ENCODE peak calls at places on chromosome 5, in ten cellular contexts. One of them, this sample, is unnamed.

GRCh38 chr5:149618581-149619248 is 37.4 kb downstream of the ARHGEF37 start:
- DNase-seq in CD8-positive, alpha-beta memory T cell: no peak
- DNase-seq in psoas muscle: no peak
- DNase-seq in brain microvascular endothelial cell: peak
- DNase-seq in right lobe of liver: no peak
- DNase-seq in A549: peak
- DNase-seq in SK-N-SH: peak
- DNase-seq in aorta: no peak
- DNase-seq in heart left ventricle: peak
- DNase-seq in CD8-positive, alpha-beta T cell: no peak
- DNase-seq in this sample: peak

GRCh38 chr5:86929123-86929766 is 311.5 kb downstream of the COX7C start:
- DNase-seq in CD8-positive, alpha-beta memory T cell: no peak
- DNase-seq in psoas muscle: no peak
- DNase-seq in brain microvascular endothelial cell: no peak
- DNase-seq in right lobe of liver: no peak
- DNase-seq in A549: no peak
- DNase-seq in SK-N-SH: no peak
- DNase-seq in aorta: no peak
- DNase-seq in heart left ventricle: no peak
- DNase-seq in CD8-positive, alpha-beta T cell: no peak
- DNase-seq in this sample: no peak

GRCh38 chr5:97243352-97243751 is 60.3 kb upstream of the RIOK2 start:
- DNase-seq in CD8-positive, alpha-beta memory T cell: no peak
- DNase-seq in psoas muscle: no peak
- DNase-seq in brain microvascular endothelial cell: peak
- DNase-seq in right lobe of liver: no peak
- DNase-seq in A549: no peak
- DNase-seq in SK-N-SH: no peak
- DNase-seq in aorta: no peak
- DNase-seq in heart left ventricle: no peak
- DNase-seq in CD8-positive, alpha-beta T cell: no peak
- DNase-seq in this sample: no peak

GRCh38 chr5:135188233-135188909 is 154.3 kb upstream of the PITX1 start:
- DNase-seq in CD8-positive, alpha-beta memory T cell: no peak
- DNase-seq in psoas muscle: no peak
- DNase-seq in brain microvascular endothelial cell: no peak
- DNase-seq in right lobe of liver: no peak
- DNase-seq in A549: no peak
- DNase-seq in SK-N-SH: no peak
- DNase-seq in aorta: no peak
- DNase-seq in heart left ventricle: no peak
- DNase-seq in CD8-positive, alpha-beta T cell: no peak
- DNase-seq in this sample: no peak

GRCh38 chr5:122311888-122312669 is at the start of gene SNCAIP:
- DNase-seq in CD8-positive, alpha-beta memory T cell: no peak
- DNase-seq in psoas muscle: peak
- DNase-seq in brain microvascular endothelial cell: no peak
- DNase-seq in right lobe of liver: peak
- DNase-seq in A549: peak
- DNase-seq in SK-N-SH: peak
- DNase-seq in aorta: peak
- DNase-seq in heart left ventricle: peak
- DNase-seq in CD8-positive, alpha-beta T cell: no peak
- DNase-seq in this sample: no peak

GRCh38 chr5:139689631-139690384 is 41.7 kb downstream of the CXXC5 start:
- DNase-seq in CD8-positive, alpha-beta memory T cell: peak
- DNase-seq in psoas muscle: no peak
- DNase-seq in brain microvascular endothelial cell: no peak
- DNase-seq in right lobe of liver: no peak
- DNase-seq in A549: peak
- DNase-seq in SK-N-SH: peak
- DNase-seq in aorta: no peak
- DNase-seq in heart left ventricle: no peak
- DNase-seq in CD8-positive, alpha-beta T cell: no peak
- DNase-seq in this sample: no peak

GRCh38 chr5:51652980-51653379 is 269.7 kb downstream of the ISL1 start:
- DNase-seq in CD8-positive, alpha-beta memory T cell: no peak
- DNase-seq in psoas muscle: no peak
- DNase-seq in brain microvascular endothelial cell: no peak
- DNase-seq in right lobe of liver: no peak
- DNase-seq in A549: no peak
- DNase-seq in SK-N-SH: no peak
- DNase-seq in aorta: no peak
- DNase-seq in heart left ventricle: no peak
- DNase-seq in CD8-positive, alpha-beta T cell: no peak
- DNase-seq in this sample: no peak

GRCh38 chr5:155897761-155898160 is 429.2 kb upstream of the SGCD start:
- DNase-seq in CD8-positive, alpha-beta memory T cell: no peak
- DNase-seq in psoas muscle: no peak
- DNase-seq in brain microvascular endothelial cell: no peak
- DNase-seq in right lobe of liver: no peak
- DNase-seq in A549: no peak
- DNase-seq in SK-N-SH: no peak
- DNase-seq in aorta: no peak
- DNase-seq in heart left ventricle: no peak
- DNase-seq in CD8-positive, alpha-beta T cell: no peak
- DNase-seq in this sample: no peak

GRCh38 chr5:170011751-170012150 is 31.5 kb upstream of the INSYN2B start:
- DNase-seq in CD8-positive, alpha-beta memory T cell: no peak
- DNase-seq in psoas muscle: no peak
- DNase-seq in brain microvascular endothelial cell: no peak
- DNase-seq in right lobe of liver: no peak
- DNase-seq in A549: no peak
- DNase-seq in SK-N-SH: no peak
- DNase-seq in aorta: no peak
- DNase-seq in heart left ventricle: no peak
- DNase-seq in CD8-positive, alpha-beta T cell: no peak
- DNase-seq in this sample: no peak

GRCh38 chr5:122150128-122150685 is 20.9 kb downstream of the ZNF474 start:
- DNase-seq in CD8-positive, alpha-beta memory T cell: no peak
- DNase-seq in psoas muscle: no peak
- DNase-seq in brain microvascular endothelial cell: peak
- DNase-seq in right lobe of liver: no peak
- DNase-seq in A549: no peak
- DNase-seq in SK-N-SH: peak
- DNase-seq in aorta: no peak
- DNase-seq in heart left ventricle: no peak
- DNase-seq in CD8-positive, alpha-beta T cell: no peak
- DNase-seq in this sample: no peak

GRCh38 chr5:3392306-3392939 is 203.2 kb upstream of the IRX1 start:
- DNase-seq in CD8-positive, alpha-beta memory T cell: no peak
- DNase-seq in psoas muscle: peak
- DNase-seq in brain microvascular endothelial cell: no peak
- DNase-seq in right lobe of liver: peak
- DNase-seq in A549: peak
- DNase-seq in SK-N-SH: peak
- DNase-seq in aorta: peak
- DNase-seq in heart left ventricle: no peak
- DNase-seq in CD8-positive, alpha-beta T cell: no peak
- DNase-seq in this sample: no peak

GRCh38 chr5:115936031-115936430 is 26.2 kb upstream of the LVRN start:
- DNase-seq in CD8-positive, alpha-beta memory T cell: no peak
- DNase-seq in psoas muscle: no peak
- DNase-seq in brain microvascular endothelial cell: no peak
- DNase-seq in right lobe of liver: no peak
- DNase-seq in A549: no peak
- DNase-seq in SK-N-SH: no peak
- DNase-seq in aorta: no peak
- DNase-seq in heart left ventricle: no peak
- DNase-seq in CD8-positive, alpha-beta T cell: no peak
- DNase-seq in this sample: no peak

GRCh38 chr5:115930630-115931337 is 31.5 kb upstream of the LVRN start:
- DNase-seq in CD8-positive, alpha-beta memory T cell: no peak
- DNase-seq in psoas muscle: no peak
- DNase-seq in brain microvascular endothelial cell: no peak
- DNase-seq in right lobe of liver: no peak
- DNase-seq in A549: no peak
- DNase-seq in SK-N-SH: no peak
- DNase-seq in aorta: no peak
- DNase-seq in heart left ventricle: no peak
- DNase-seq in CD8-positive, alpha-beta T cell: no peak
- DNase-seq in this sample: no peak

GRCh38 chr5:115934388-115934974 is 27.8 kb upstream of the LVRN start:
- DNase-seq in CD8-positive, alpha-beta memory T cell: no peak
- DNase-seq in psoas muscle: no peak
- DNase-seq in brain microvascular endothelial cell: no peak
- DNase-seq in right lobe of liver: no peak
- DNase-seq in A549: no peak
- DNase-seq in SK-N-SH: no peak
- DNase-seq in aorta: no peak
- DNase-seq in heart left ventricle: no peak
- DNase-seq in CD8-positive, alpha-beta T cell: no peak
- DNase-seq in this sample: no peak

GRCh38 chr5:115932991-115933390 is 29.3 kb upstream of the LVRN start:
- DNase-seq in CD8-positive, alpha-beta memory T cell: no peak
- DNase-seq in psoas muscle: no peak
- DNase-seq in brain microvascular endothelial cell: peak
- DNase-seq in right lobe of liver: no peak
- DNase-seq in A549: no peak
- DNase-seq in SK-N-SH: no peak
- DNase-seq in aorta: no peak
- DNase-seq in heart left ventricle: no peak
- DNase-seq in CD8-positive, alpha-beta T cell: no peak
- DNase-seq in this sample: no peak
- H3K27ac ChIP-seq in CD8-positive, alpha-beta memory T cell: no peak
- H3K27ac ChIP-seq in psoas muscle: no peak
- H3K27ac ChIP-seq in brain microvascular endothelial cell: no peak
- H3K27ac ChIP-seq in right lobe of liver: no peak
- H3K27ac ChIP-seq in A549: no peak
- H3K27ac ChIP-seq in SK-N-SH: no peak
- H3K27ac ChIP-seq in aorta: no peak
- H3K27ac ChIP-seq in heart left ventricle: no peak
- H3K27ac ChIP-seq in CD8-positive, alpha-beta T cell: no peak
- H3K27ac ChIP-seq in this sample: no peak

DNA sequence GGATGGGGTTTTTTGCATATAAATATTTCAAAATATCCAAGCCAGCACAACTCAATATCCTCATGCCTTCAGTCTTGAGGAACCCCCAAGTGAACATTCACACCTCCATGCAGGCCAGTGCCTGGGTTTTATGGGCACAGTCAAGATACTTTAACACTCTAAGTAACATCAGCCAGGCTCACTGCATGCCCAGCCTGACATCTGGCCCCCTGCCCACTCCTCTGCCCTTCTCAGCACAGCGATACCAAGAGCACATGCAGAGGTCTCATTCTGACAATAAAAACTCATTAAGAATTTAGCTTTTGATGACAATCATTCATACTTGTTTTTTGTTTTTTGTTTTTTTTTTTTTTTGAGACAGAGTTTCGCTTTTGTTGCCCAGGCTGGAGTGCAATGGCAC is 250.0 kb downstream of the CWC27 start:
- DNase-seq in CD8-positive, alpha-beta memory T cell: no peak
- DNase-seq in psoas muscle: no peak
- DNase-seq in brain microvascular endothelial cell: no peak
- DNase-seq in right lobe of liver: no peak
- DNase-seq in A549: no peak
- DNase-seq in SK-N-SH: peak
- DNase-seq in aorta: no peak
- DNase-seq in heart left ventricle: peak
- DNase-seq in CD8-positive, alpha-beta T cell: no peak
- DNase-seq in this sample: no peak
- H3K27ac ChIP-seq in CD8-positive, alpha-beta memory T cell: no peak
- H3K27ac ChIP-seq in psoas muscle: no peak
- H3K27ac ChIP-seq in brain microvascular endothelial cell: no peak
- H3K27ac ChIP-seq in right lobe of liver: no peak
- H3K27ac ChIP-seq in A549: no peak
- H3K27ac ChIP-seq in SK-N-SH: no peak
- H3K27ac ChIP-seq in aorta: no peak
- H3K27ac ChIP-seq in heart left ventricle: no peak
- H3K27ac ChIP-seq in CD8-positive, alpha-beta T cell: no peak
- H3K27ac ChIP-seq in this sample: no peak

GRCh38 chr5:90638878-90639277 is 80.3 kb downstream of the ADGRV1 start:
- DNase-seq in CD8-positive, alpha-beta memory T cell: no peak
- DNase-seq in psoas muscle: no peak
- DNase-seq in brain microvascular endothelial cell: no peak
- DNase-seq in right lobe of liver: no peak
- DNase-seq in A549: no peak
- DNase-seq in SK-N-SH: no peak
- DNase-seq in aorta: no peak
- DNase-seq in heart left ventricle: no peak
- DNase-seq in CD8-positive, alpha-beta T cell: no peak
- DNase-seq in this sample: no peak

GRCh38 chr5:90641528-90641927 is 82.9 kb downstream of the ADGRV1 start:
- DNase-seq in CD8-positive, alpha-beta memory T cell: no peak
- DNase-seq in psoas muscle: no peak
- DNase-seq in brain microvascular endothelial cell: no peak
- DNase-seq in right lobe of liver: no peak
- DNase-seq in A549: no peak
- DNase-seq in SK-N-SH: no peak
- DNase-seq in aorta: no peak
- DNase-seq in heart left ventricle: no peak
- DNase-seq in CD8-positive, alpha-beta T cell: no peak
- DNase-seq in this sample: no peak

GRCh38 chr5:90636948-90637347 is 78.4 kb downstream of the ADGRV1 start:
- DNase-seq in CD8-positive, alpha-beta memory T cell: no peak
- DNase-seq in psoas muscle: no peak
- DNase-seq in brain microvascular endothelial cell: no peak
- DNase-seq in right lobe of liver: no peak
- DNase-seq in A549: no peak
- DNase-seq in SK-N-SH: no peak
- DNase-seq in aorta: no peak
- DNase-seq in heart left ventricle: no peak
- DNase-seq in CD8-positive, alpha-beta T cell: no peak
- DNase-seq in this sample: no peak

GRCh38 chr5:90640484-90641059 is 82.0 kb downstream of the ADGRV1 start:
- DNase-seq in CD8-positive, alpha-beta memory T cell: no peak
- DNase-seq in psoas muscle: no peak
- DNase-seq in brain microvascular endothelial cell: peak
- DNase-seq in right lobe of liver: no peak
- DNase-seq in A549: no peak
- DNase-seq in SK-N-SH: no peak
- DNase-seq in aorta: no peak
- DNase-seq in heart left ventricle: no peak
- DNase-seq in CD8-positive, alpha-beta T cell: no peak
- DNase-seq in this sample: no peak

GRCh38 chr5:90637731-90638130 is 79.1 kb downstream of the ADGRV1 start:
- DNase-seq in CD8-positive, alpha-beta memory T cell: no peak
- DNase-seq in psoas muscle: no peak
- DNase-seq in brain microvascular endothelial cell: no peak
- DNase-seq in right lobe of liver: no peak
- DNase-seq in A549: no peak
- DNase-seq in SK-N-SH: no peak
- DNase-seq in aorta: no peak
- DNase-seq in heart left ventricle: no peak
- DNase-seq in CD8-positive, alpha-beta T cell: no peak
- DNase-seq in this sample: no peak
- H3K27ac ChIP-seq in CD8-positive, alpha-beta memory T cell: no peak
- H3K27ac ChIP-seq in psoas muscle: no peak
- H3K27ac ChIP-seq in brain microvascular endothelial cell: no peak
- H3K27ac ChIP-seq in right lobe of liver: no peak
- H3K27ac ChIP-seq in A549: no peak
- H3K27ac ChIP-seq in SK-N-SH: no peak
- H3K27ac ChIP-seq in aorta: no peak
- H3K27ac ChIP-seq in heart left ventricle: no peak
- H3K27ac ChIP-seq in CD8-positive, alpha-beta T cell: no peak
- H3K27ac ChIP-seq in this sample: no peak

DNA sequence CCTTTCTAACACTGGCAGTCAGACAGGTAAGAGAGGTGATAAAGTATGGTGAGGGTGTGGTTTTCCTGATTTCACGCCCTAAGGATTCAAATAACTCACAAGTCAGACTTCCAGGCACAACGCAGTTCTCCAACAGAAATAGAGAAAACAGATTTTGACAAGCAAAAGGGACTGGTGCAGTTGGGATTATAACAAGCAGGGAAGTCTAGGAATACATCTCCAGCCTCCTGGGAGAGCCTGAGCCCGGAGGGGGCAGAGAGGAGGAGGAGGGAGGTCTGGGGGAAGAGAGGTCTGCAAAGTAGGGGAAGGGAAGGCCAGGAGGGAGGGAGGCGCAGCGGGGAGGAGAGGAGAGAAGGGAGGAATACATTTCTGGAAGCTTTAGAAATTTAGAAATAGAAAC is 1.6 kb downstream of the CMBL start:
- DNase-seq in CD8-positive, alpha-beta memory T cell: no peak
- DNase-seq in psoas muscle: no peak
- DNase-seq in brain microvascular endothelial cell: no peak
- DNase-seq in right lobe of liver: no peak
- DNase-seq in A549: no peak
- DNase-seq in SK-N-SH: no peak
- DNase-seq in aorta: no peak
- DNase-seq in heart left ventricle: no peak
- DNase-seq in CD8-positive, alpha-beta T cell: no peak
- DNase-seq in this sample: no peak
- H3K27ac ChIP-seq in CD8-positive, alpha-beta memory T cell: peak
- H3K27ac ChIP-seq in psoas muscle: peak
- H3K27ac ChIP-seq in brain microvascular endothelial cell: no peak
- H3K27ac ChIP-seq in right lobe of liver: no peak
- H3K27ac ChIP-seq in A549: peak
- H3K27ac ChIP-seq in SK-N-SH: no peak
- H3K27ac ChIP-seq in aorta: no peak
- H3K27ac ChIP-seq in heart left ventricle: no peak
- H3K27ac ChIP-seq in CD8-positive, alpha-beta T cell: no peak
- H3K27ac ChIP-seq in this sample: no peak

This sample was measured in epithelial cell of prostate.